ENCODE peak calls at places on chromosomes 3 and 15, in six cellular contexts. O, L, D, S, E and K are unnamed samples.

GRCh38 chr15:58864602-58865419 is 68.7 kb downstream of the SLTM start:
- DNase-seq in L (peak), O (no peak), E (no peak), S (peak), D (peak), K (no peak)

GRCh38 chr3:127729556-127730056 is 56.9 kb downstream of the ABTB1 start:
- DNase-seq in O (no peak), D (no peak), L (no peak), S (no peak), E (no peak), K (no peak)

GRCh38 chr15:44705981-44706380 is 5.1 kb downstream of the PATL2 start:
- DNase-seq in O (no peak), E (no peak), L (no peak), D (no peak), S (no peak), K (no peak)

GRCh38 chr15:77419050-77419835 is 661 bp downstream of the PEAK1 start:
- DNase-seq in D (peak), O (peak), E (peak), S (peak), L (peak), K (no peak)

GRCh38 chr3:143306419-143306818 is 186.8 kb downstream of the CHST2 start:
- DNase-seq in S (peak), D (peak), O (no peak), L (no peak), E (peak), K (no peak)

GRCh38 chr3:187777331-187778046 is 32.2 kb upstream of the BCL6 start:
- DNase-seq in D (peak), L (no peak), O (no peak), S (no peak), E (peak), K (no peak)

GRCh38 chr3:65908588-65908987 is 130.1 kb downstream of the MAGI1 start:
- DNase-seq in S (no peak), E (no peak), D (no peak), L (no peak), O (no peak), K (no peak)

GRCh38 chr15:23497710-23498111 is 50.7 kb upstream of the GOLGA6L2 start:
- DNase-seq in E (no peak), L (no peak), O (no peak), S (no peak), D (no peak), K (no peak)

GRCh38 chr3:65371053-65371452 is 667.7 kb downstream of the MAGI1 start:
- DNase-seq in E (no peak), S (no peak), D (no peak), O (no peak), L (no peak), K (no peak)

GRCh38 chr3:5006755-5007202 is 27.5 kb downstream of the BHLHE40 start:
- DNase-seq in L (peak), S (no peak), E (no peak), O (peak), D (no peak), K (no peak)

GRCh38 chr3:177836671-177837070 is 639.4 kb upstream of the TBL1XR1 start:
- DNase-seq in E (no peak), S (no peak), O (no peak), L (no peak), D (peak), K (no peak)

GRCh38 chr3:129016366-129016724 is 15.2 kb downstream of the EFCC1 start:
- DNase-seq in E (no peak), D (no peak), O (no peak), L (no peak), S (peak), K (no peak)

GRCh38 chr3:129016725-129017530 is 15.8 kb downstream of the EFCC1 start:
- DNase-seq in S (no peak), D (no peak), O (no peak), E (no peak), L (no peak), K (no peak)

GRCh38 chr15:36966704-36967103 is 133.6 kb downstream of the MEIS2 start:
- DNase-seq in D (no peak), L (no peak), O (no peak), E (no peak), S (no peak), K (no peak)

GRCh38 chr3:40951636-40952035 is 247.7 kb upstream of the CTNNB1 start:
- DNase-seq in E (no peak), O (no peak), S (no peak), D (peak), L (no peak), K (no peak)

GRCh38 chr15:89781891-89782618 is 5.9 kb downstream of the MESP2 start:
- DNase-seq in O (no peak), S (no peak), E (peak), L (no peak), D (peak), K (peak)

GRCh38 chr3:13663781-13664535 is 115.0 kb downstream of the FBLN2 start:
- DNase-seq in O (no peak), S (no peak), D (no peak), L (no peak), E (no peak), K (no peak)

GRCh38 chr3:43076857-43077256 is 29.0 kb downstream of the POMGNT2 start:
- DNase-seq in S (no peak), L (no peak), D (peak), O (no peak), E (no peak), K (no peak)